ENCODE peak calls at places on chromosomes 12 and 14, in ten cellular contexts. B is stimulated activated CD8-positive, alpha-beta memory T cell treated with anti-CD3 and anti-CD28 coated beads, Interleukin-4, amount 100 ng/mL, for 24 hours; L is HuH-7.5; V is iris pigment epithelial cell; A is Right ventricle myocardium superior; Z is RWPE1; S is SK-N-MC; M is NCI-H345; Q is RWPE2; J is GM23338. W is an unnamed sample.

GRCh38 chr12:97182719-97183118 is 275.7 kb downstream of the NEDD1 start:
- DNase-seq in B (no peak), L (no peak), V (no peak), A (no peak), Z (no peak), S (no peak), M (no peak), Q (no peak), J (no peak), W (no peak)

GRCh38 chr14:80136358-80136757 is 74.9 kb downstream of the DIO2 start:
- DNase-seq in B (no peak), L (no peak), V (peak), A (no peak), Z (no peak), S (no peak), M (no peak), Q (no peak), J (peak), W (no peak)

GRCh38 chr12:95114766-95115450 is 41.5 kb upstream of the NR2C1 start:
- DNase-seq in B (no peak), L (no peak), V (peak), A (no peak), Z (no peak), S (no peak), M (no peak), Q (no peak), J (peak), W (no peak)

GRCh38 chr14:52402812-52403526 is 88.9 kb downstream of the PTGER2 start:
- DNase-seq in B (no peak), L (no peak), V (peak), A (no peak), Z (no peak), S (no peak), M (no peak), Q (no peak), J (no peak), W (no peak)

GRCh38 chr14:68824517-68825347 is 31.9 kb upstream of the ZFP36L1 start:
- DNase-seq in B (no peak), L (peak), V (peak), A (peak), Z (peak), S (no peak), M (peak), Q (peak), J (peak), W (no peak)

GRCh38 chr12:90543841-90544240 is 411.1 kb downstream of the CCER1 start:
- DNase-seq in B (no peak), L (no peak), V (peak), A (no peak), Z (no peak), S (no peak), M (no peak), Q (no peak), J (no peak), W (no peak)

GRCh38 chr12:76847260-76847659 is 31.6 kb downstream of the CSRP2 start:
- DNase-seq in B (no peak), L (no peak), V (no peak), A (no peak), Z (no peak), S (no peak), M (no peak), Q (no peak), J (no peak), W (no peak)

GRCh38 chr12:75551477-75551876 is 40.1 kb upstream of the KRR1 start:
- DNase-seq in B (no peak), L (no peak), V (no peak), A (no peak), Z (no peak), S (no peak), M (no peak), Q (no peak), J (no peak), W (no peak)

GRCh38 chr12:69388371-69388770 is 28.8 kb downstream of the YEATS4 start:
- DNase-seq in B (no peak), L (peak), V (peak), A (no peak), Z (peak), S (peak), M (no peak), Q (no peak), J (no peak), W (no peak)

GRCh38 chr14:102516531-102517411 is 7.2 kb upstream of the ANKRD9 start:
- DNase-seq in B (peak), L (peak), V (no peak), A (peak), Z (peak), S (no peak), M (peak), Q (peak), J (peak), W (peak)

GRCh38 chr14:102479777-102480176 is 29.8 kb downstream of the ANKRD9 start:
- DNase-seq in B (no peak), L (peak), V (no peak), A (peak), Z (no peak), S (no peak), M (no peak), Q (peak), J (no peak), W (no peak)

GRCh38 chr12:129911437-129912049 is 7.7 kb upstream of the TMEM132D start:
- DNase-seq in B (no peak), L (peak), V (peak), A (peak), Z (peak), S (peak), M (peak), Q (no peak), J (peak), W (peak)

GRCh38 chr14:75453817-75454434 is 26.1 kb downstream of the JDP2 start:
- DNase-seq in B (no peak), L (no peak), V (no peak), A (no peak), Z (no peak), S (no peak), M (no peak), Q (no peak), J (peak), W (peak)

GRCh38 chr14:23182372-23183014 is 967 bp downstream of the SLC7A8 start:
- DNase-seq in B (peak), L (no peak), V (no peak), A (no peak), Z (peak), S (no peak), M (peak), Q (no peak), J (peak), W (no peak)

GRCh38 chr12:57048423-57048822 is 1.5 kb downstream of the MYO1A start:
- DNase-seq in B (no peak), L (no peak), V (no peak), A (no peak), Z (no peak), S (no peak), M (no peak), Q (no peak), J (peak), W (no peak)

GRCh38 chr12:22728989-22729388 is 104.0 kb downstream of the ETNK1 start:
- DNase-seq in B (no peak), L (no peak), V (no peak), A (no peak), Z (no peak), S (no peak), M (no peak), Q (no peak), J (peak), W (no peak)

GRCh38 chr14:29803045-29803444 is 124.6 kb downstream of the PRKD1 start:
- DNase-seq in B (no peak), L (no peak), V (no peak), A (no peak), Z (no peak), S (no peak), M (no peak), Q (no peak), J (no peak), W (no peak)